ENCODE peak calls at places on chromosome 5, in ten cellular contexts. R, P, E, I, M, Y, Z, S, H and N are unnamed samples.

GRCh38 chr5:14364096-14364495 is 217.5 kb upstream of the OTULINL start:
- DNase-seq in R (no peak), P (no peak), E (no peak), I (no peak), M (peak), Y (no peak), Z (no peak), S (no peak), H (peak), N (no peak)

GRCh38 chr5:139488269-139488668 is 5.7 kb upstream of the STING1 start:
- DNase-seq in R (no peak), P (no peak), E (no peak), I (no peak), M (no peak), Y (peak), Z (no peak), S (no peak), H (no peak), N (no peak)

GRCh38 chr5:14745753-14746152 is 81.2 kb downstream of the OTULIN start:
- DNase-seq in R (peak), P (no peak), E (no peak), I (no peak), M (no peak), Y (no peak), Z (no peak), S (no peak), H (no peak), N (no peak)

GRCh38 chr5:179858241-179858585 is 404 bp downstream of the MRNIP start:
- DNase-seq in R (peak), P (no peak), E (no peak), I (peak), M (peak), Y (peak), Z (no peak), S (no peak), H (peak), N (peak)

GRCh38 chr5:13427859-13428557 is 516.5 kb downstream of the DNAH5 start:
- DNase-seq in R (no peak), P (no peak), E (no peak), I (no peak), M (no peak), Y (no peak), Z (no peak), S (no peak), H (no peak), N (no peak)

GRCh38 chr5:171520300-171521170 is 101.1 kb downstream of the FGF18 start:
- DNase-seq in R (no peak), P (no peak), E (no peak), I (peak), M (peak), Y (no peak), Z (no peak), S (no peak), H (peak), N (peak)

GRCh38 chr5:132456553-132457361 is 33.8 kb downstream of the IRF1 start:
- DNase-seq in R (peak), P (no peak), E (no peak), I (no peak), M (peak), Y (no peak), Z (no peak), S (peak), H (no peak), N (no peak)

GRCh38 chr5:132474881-132475511 is 15.6 kb downstream of the IRF1 start:
- DNase-seq in R (no peak), P (no peak), E (no peak), I (no peak), M (no peak), Y (no peak), Z (no peak), S (no peak), H (no peak), N (no peak)

GRCh38 chr5:19940192-19940591 is 47.8 kb downstream of the CDH18 start:
- DNase-seq in R (no peak), P (no peak), E (no peak), I (no peak), M (no peak), Y (no peak), Z (no peak), S (no peak), H (no peak), N (no peak)